ENCODE peak calls at places on chromosome 13, in five cellular contexts. O is neural crest cell, B is AG08395, Q is AG04450, E is LHCN-M2. A is an unnamed sample.
A peak's percentile ranks its signal among the peaks of the same experiment; 100 is the strongest.

GRCh38 chr13:42548731-42549554 is 25.0 kb upstream of the TNFSF11 start:
- DNase-seq in O (no peak), B (no peak), Q (no peak), E (peak; percentile 36), A (peak; percentile 21)

GRCh38 chr13:60647547-60647946 is 250.5 kb downstream of the TDRD3 start:
- DNase-seq in O (no peak), B (no peak), Q (no peak), E (no peak), A (no peak)

GRCh38 chr13:76161143-76161542 is 525.0 kb downstream of the LMO7 start:
- DNase-seq in O (no peak), B (no peak), Q (no peak), E (peak; percentile 34), A (no peak)

GRCh38 chr13:30673669-30674521 is 56.2 kb downstream of the USPL1 start:
- DNase-seq in O (peak; percentile 90), B (peak; percentile 88), Q (peak; percentile 68), E (peak; percentile 89), A (no peak)

GRCh38 chr13:45674908-45675307 is 27.2 kb upstream of the CBY2 start:
- DNase-seq in O (no peak), B (peak; percentile 74), Q (no peak), E (peak; percentile 70), A (peak; percentile 74)

GRCh38 chr13:110893571-110893970 is 21.3 kb downstream of the ANKRD10 start:
- DNase-seq in O (no peak), B (no peak), Q (no peak), E (no peak), A (no peak)

GRCh38 chr13:34608326-34608725 is 333.7 kb upstream of the NBEA start:
- DNase-seq in O (no peak), B (no peak), Q (no peak), E (no peak), A (no peak)

GRCh38 chr13:63512095-63512494 is 2096.4 kb upstream of the PCDH20 start:
- DNase-seq in O (no peak), B (no peak), Q (no peak), E (no peak), A (no peak)

GRCh38 chr13:46571941-46572340 is 19.0 kb downstream of the LRCH1 start:
- DNase-seq in O (no peak), B (no peak), Q (no peak), E (peak; percentile 33), A (no peak)

GRCh38 chr13:64274481-64275217 is 2859.0 kb upstream of the PCDH20 start:
- DNase-seq in O (no peak), B (no peak), Q (peak; percentile 0), E (no peak), A (no peak)

GRCh38 chr13:33272531-33273124 is 12.9 kb downstream of the STARD13 start:
- DNase-seq in O (no peak), B (no peak), Q (no peak), E (no peak), A (no peak)

GRCh38 chr13:30715837-30716236 is 19.5 kb upstream of the ALOX5AP start:
- DNase-seq in O (no peak), B (peak; percentile 33), Q (no peak), E (no peak), A (no peak)

GRCh38 chr13:98839826-98840769 is 87.6 kb upstream of the SLC15A1 start:
- DNase-seq in O (peak; percentile 62), B (peak; percentile 87), Q (no peak), E (peak; percentile 60), A (peak; percentile 71)

GRCh38 chr13:108993346-108993745 is 363.9 kb downstream of the MYO16 start:
- DNase-seq in O (no peak), B (peak; percentile 15), Q (no peak), E (no peak), A (no peak)

GRCh38 chr13:99265162-99265822 is 7.1 kb upstream of the GPR18 start:
- DNase-seq in O (no peak), B (no peak), Q (no peak), E (no peak), A (no peak)